ENCODE peak calls at places on chromosomes 12 and 14, in five cellular contexts. Q, X, C, Z and P are unnamed samples.

GRCh38 chr12:57983150-57983857 is 41.9 kb downstream of the ATP23 start:
- DNase-seq in Q (peak), X (peak), C (peak), Z (peak), P (peak)

GRCh38 chr12:108653082-108653516 is 19.4 kb upstream of the SELPLG start:
- DNase-seq in Q (no peak), X (no peak), C (no peak), Z (peak), P (no peak)

GRCh38 chr14:42499137-42499536 is 892.5 kb downstream of the LRFN5 start:
- DNase-seq in Q (no peak), X (no peak), C (no peak), Z (no peak), P (no peak)

GRCh38 chr12:116397148-116397547 is 119.7 kb upstream of the MED13L start:
- DNase-seq in Q (peak), X (no peak), C (no peak), Z (no peak), P (peak)

GRCh38 chr14:65251213-65251612 is 148.9 kb upstream of the MAX start:
- DNase-seq in Q (peak), X (no peak), C (no peak), Z (no peak), P (peak)

GRCh38 chr12:132445884-132446471 is 44.0 kb upstream of the FBRSL1 start:
- DNase-seq in Q (peak), X (peak), C (no peak), Z (peak), P (peak)

GRCh38 chr14:22572562-22573058 is 16.4 kb downstream of the DAD1 start:
- DNase-seq in Q (peak), X (no peak), C (no peak), Z (no peak), P (peak)

GRCh38 chr14:54177861-54178591 is 218.8 kb upstream of the CDKN3 start:
- DNase-seq in Q (no peak), X (no peak), C (no peak), Z (no peak), P (no peak)

GRCh38 chr12:6817056-6817455 is 4.6 kb upstream of the GPR162 start:
- DNase-seq in Q (no peak), X (no peak), C (no peak), Z (no peak), P (no peak)

GRCh38 chr12:24879644-24880043 is 69.3 kb downstream of the BCAT1 start:
- DNase-seq in Q (no peak), X (no peak), C (no peak), Z (no peak), P (no peak)

GRCh38 chr12:131869871-131870418 is 24.5 kb upstream of the ULK1 start:
- DNase-seq in Q (peak), X (no peak), C (no peak), Z (no peak), P (no peak)

GRCh38 chr12:93780115-93780641 is 103.0 kb downstream of the CRADD start:
- DNase-seq in Q (peak), X (no peak), C (no peak), Z (no peak), P (no peak)

GRCh38 chr14:60064491-60065072 is 27.1 kb upstream of the PCNX4 start:
- DNase-seq in Q (peak), X (no peak), C (no peak), Z (peak), P (peak)

GRCh38 chr14:103118019-103118662 is 5.1 kb upstream of the TNFAIP2 start:
- DNase-seq in Q (peak), X (no peak), C (no peak), Z (no peak), P (no peak)

GRCh38 chr12:14185441-14186192 is 179.9 kb upstream of the ATF7IP start:
- DNase-seq in Q (peak), X (peak), C (peak), Z (peak), P (no peak)

GRCh38 chr14:74508292-74508731 is 14.7 kb downstream of the ISCA2 start:
- DNase-seq in Q (peak), X (peak), C (peak), Z (no peak), P (no peak)

GRCh38 chr12:69240625-69240984 is 1.2 kb downstream of the CPSF6 start:
- DNase-seq in Q (no peak), X (no peak), C (no peak), Z (peak), P (no peak)

GRCh38 chr12:119835068-119835467 is 42.1 kb downstream of the CIT start:
- DNase-seq in Q (peak), X (peak), C (no peak), Z (no peak), P (peak)

GRCh38 chr12:72081787-72082186 is 143.1 kb downstream of the TPH2 start:
- DNase-seq in Q (peak), X (no peak), C (no peak), Z (no peak), P (no peak)

GRCh38 chr14:33943484-33943883 is 7.4 kb downstream of the EGLN3 start:
- DNase-seq in Q (no peak), X (no peak), C (no peak), Z (peak), P (no peak)

GRCh38 chr12:65407388-65408149 is 129.1 kb downstream of the MSRB3 start:
- DNase-seq in Q (no peak), X (no peak), C (no peak), Z (no peak), P (no peak)

GRCh38 chr12:118850244-118850825 is 131.0 kb upstream of the SRRM4 start:
- DNase-seq in Q (no peak), X (peak), C (peak), Z (no peak), P (no peak)